ENCODE peak calls at places on chromosomes 6 and 20, in five cellular contexts. One of them, this sample, is unnamed. For H3K4me1, the result is how much of the 10 kb centered on the place peaks cover.

GRCh38 chr6:130473886-130474285 is 108.1 kb downstream of the TMEM200A start:
- DNase-seq in A549: no peak
- DNase-seq in prostate gland: no peak
- DNase-seq in transverse colon: no peak
- DNase-seq in right lobe of liver: no peak
- DNase-seq in this sample: no peak

GRCh38 chr6:36914227-36914794 is 28.6 kb downstream of the C6orf89 start:
- DNase-seq in A549: peak
- DNase-seq in prostate gland: peak
- DNase-seq in transverse colon: peak
- DNase-seq in right lobe of liver: peak
- DNase-seq in this sample: peak

GRCh38 chr20:22557403-22558276 is 26.7 kb downstream of the FOXA2 start:
- DNase-seq in A549: no peak
- DNase-seq in prostate gland: no peak
- DNase-seq in transverse colon: no peak
- DNase-seq in right lobe of liver: no peak
- DNase-seq in this sample: no peak

GRCh38 chr6:715709-716450 is 22.9 kb upstream of the EXOC2 start:
- DNase-seq in A549: no peak
- DNase-seq in prostate gland: no peak
- DNase-seq in transverse colon: no peak
- DNase-seq in right lobe of liver: no peak
- DNase-seq in this sample: no peak

GRCh38 chr6:159875194-159875593 is 15.6 kb upstream of the MAS1 start:
- DNase-seq in A549: no peak
- DNase-seq in prostate gland: no peak
- DNase-seq in transverse colon: no peak
- DNase-seq in right lobe of liver: no peak
- DNase-seq in this sample: no peak

GRCh38 chr6:45965007-45965406 is 50.7 kb downstream of the CLIC5 start:
- DNase-seq in A549: no peak
- DNase-seq in prostate gland: no peak
- DNase-seq in transverse colon: no peak
- DNase-seq in right lobe of liver: no peak
- DNase-seq in this sample: no peak

GRCh38 chr6:104460759-104461530 is 398.8 kb downstream of the HACE1 start:
- DNase-seq in A549: no peak
- DNase-seq in prostate gland: no peak
- DNase-seq in transverse colon: no peak
- DNase-seq in right lobe of liver: no peak
- DNase-seq in this sample: no peak

GRCh38 chr6:105015482-105015881 is 58.6 kb downstream of the LIN28B start:
- DNase-seq in A549: no peak
- DNase-seq in prostate gland: no peak
- DNase-seq in transverse colon: no peak
- DNase-seq in right lobe of liver: no peak
- DNase-seq in this sample: no peak

GRCh38 chr6:150229775-150230561 is 87.1 kb downstream of the PPP1R14C start:
- DNase-seq in A549: no peak
- DNase-seq in prostate gland: no peak
- DNase-seq in transverse colon: no peak
- DNase-seq in right lobe of liver: no peak
- DNase-seq in this sample: no peak

GRCh38 chr6:115750292-115750691 is 310.4 kb downstream of the FRK start:
- DNase-seq in A549: no peak
- DNase-seq in prostate gland: no peak
- DNase-seq in transverse colon: no peak
- DNase-seq in right lobe of liver: no peak
- DNase-seq in this sample: no peak

GRCh38 chr6:116395647-116396046 is 24.9 kb downstream of the DSE start:
- DNase-seq in A549: no peak
- DNase-seq in prostate gland: no peak
- DNase-seq in transverse colon: no peak
- DNase-seq in right lobe of liver: no peak
- DNase-seq in this sample: no peak

DNA sequence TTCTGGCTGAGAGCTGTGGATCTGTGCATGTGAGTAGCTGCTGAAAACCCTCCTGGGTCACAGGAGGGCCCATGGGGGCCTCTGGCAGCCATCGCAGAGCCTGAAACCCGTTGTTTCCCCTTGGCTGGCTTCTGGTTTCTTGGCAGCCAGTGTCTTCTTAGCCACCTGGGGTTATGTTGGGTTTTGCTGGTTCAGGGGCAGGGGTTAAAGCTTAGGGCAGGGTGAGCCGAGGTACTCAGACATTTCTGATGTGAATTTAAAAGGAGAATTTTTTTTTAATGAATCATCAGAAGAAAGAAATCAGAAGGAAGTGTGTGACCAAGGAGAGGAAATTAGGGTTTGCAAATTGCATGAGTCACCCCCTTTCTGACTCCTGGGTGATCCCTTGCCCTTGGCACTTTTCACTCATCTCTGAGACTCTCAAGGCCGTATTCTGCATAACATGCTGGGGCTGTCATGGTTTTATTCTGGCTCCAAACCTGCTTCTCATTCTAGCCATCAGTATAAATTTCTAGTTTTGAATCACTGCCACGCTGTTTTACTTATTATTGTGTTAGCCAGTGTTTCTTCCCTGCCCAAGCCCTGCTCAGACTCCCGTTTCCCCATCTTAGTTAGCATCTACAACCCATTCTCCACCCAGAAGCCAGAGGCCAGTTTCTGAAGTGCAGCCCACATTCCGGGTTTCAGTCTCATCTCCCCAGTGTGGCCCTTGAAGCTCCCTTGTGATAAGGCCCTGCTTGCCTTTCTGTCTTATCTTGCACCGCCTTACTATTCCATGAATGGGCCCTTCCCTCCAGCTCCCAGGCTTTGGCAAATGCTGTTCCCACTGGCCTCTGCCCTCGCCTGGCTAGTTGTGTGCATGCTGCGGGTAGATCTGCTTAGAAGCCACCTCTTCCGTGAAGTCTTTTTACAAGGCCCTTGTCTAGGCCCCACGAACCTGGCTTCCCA is 40.9 kb downstream of the TOX2 start:
- DNase-seq in A549: peak
- DNase-seq in prostate gland: no peak
- DNase-seq in transverse colon: no peak
- DNase-seq in right lobe of liver: no peak
- DNase-seq in this sample: no peak
- TF ChIP-seq POLR2A in A549: no peak
- TF ChIP-seq POLR2A in prostate gland: no peak
- TF ChIP-seq POLR2A in transverse colon: no peak
- TF ChIP-seq POLR2A in right lobe of liver: no peak
- TF ChIP-seq POLR2A in this sample: no peak

DNA sequence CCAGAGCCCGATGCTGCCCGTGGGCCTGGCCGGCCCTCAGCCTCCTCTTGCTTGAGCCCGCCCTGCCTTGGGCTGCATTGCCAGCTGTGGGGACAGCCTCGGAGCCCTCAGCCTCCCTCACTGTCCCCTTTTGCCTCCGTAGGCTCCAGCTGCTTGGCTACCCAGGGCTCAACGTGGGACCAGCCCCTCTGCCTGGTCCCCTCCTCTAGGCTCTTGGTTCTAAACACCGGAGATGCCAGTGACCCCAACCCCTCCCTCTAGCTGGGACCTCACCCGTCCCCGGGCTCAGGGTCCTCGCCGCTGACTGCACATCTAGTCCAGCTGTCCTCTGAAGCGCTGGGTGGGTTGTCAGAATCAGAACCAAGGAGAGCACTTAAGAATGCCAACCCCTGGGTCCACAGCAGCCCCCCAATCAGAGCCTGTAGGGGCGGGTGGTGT is 345.2 kb downstream of the ZFAND3 start:
- DNase-seq in A549: no peak
- DNase-seq in prostate gland: no peak
- DNase-seq in transverse colon: no peak
- DNase-seq in right lobe of liver: no peak
- DNase-seq in this sample: no peak
- H3K27ac ChIP-seq in A549: no peak
- H3K27ac ChIP-seq in prostate gland: no peak
- H3K27ac ChIP-seq in transverse colon: no peak
- H3K27ac ChIP-seq in right lobe of liver: peak
- H3K27ac ChIP-seq in this sample: no peak

DNA sequence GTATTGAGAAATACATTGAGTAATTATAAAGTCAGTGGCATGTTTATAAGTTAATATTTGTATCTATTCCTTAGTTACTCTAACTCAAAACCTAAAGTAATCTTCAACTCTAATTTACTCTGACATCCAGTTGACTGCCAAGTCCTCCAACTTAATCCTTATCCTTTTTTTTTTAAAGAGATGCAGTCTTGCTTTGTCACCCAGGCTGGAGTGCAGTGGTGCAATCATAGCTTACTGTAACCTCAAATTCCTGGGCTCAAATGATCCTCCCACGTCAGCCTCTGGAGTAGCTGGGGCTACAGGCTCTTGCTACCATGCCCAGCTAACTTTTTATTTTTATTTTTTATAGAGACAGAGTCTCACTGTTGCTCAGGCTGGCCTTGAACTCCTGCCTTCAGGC is 24.4 kb downstream of the PTPN1 start:
- DNase-seq in A549: no peak
- DNase-seq in prostate gland: no peak
- DNase-seq in transverse colon: no peak
- DNase-seq in right lobe of liver: no peak
- DNase-seq in this sample: no peak
- H3K4me1 ChIP-seq in A549: under half
- H3K4me1 ChIP-seq in prostate gland: under half
- H3K4me1 ChIP-seq in transverse colon: under half
- H3K4me1 ChIP-seq in right lobe of liver: under half
- H3K4me1 ChIP-seq in this sample: under half

GRCh38 chr20:45933231-45934045 is 1.0 kb upstream of the PCIF1 start:
- DNase-seq in A549: peak
- DNase-seq in prostate gland: peak
- DNase-seq in transverse colon: peak
- DNase-seq in right lobe of liver: peak
- DNase-seq in this sample: peak
- TF ChIP-seq POLR2A in A549: peak
- TF ChIP-seq POLR2A in prostate gland: no peak
- TF ChIP-seq POLR2A in transverse colon: no peak
- TF ChIP-seq POLR2A in right lobe of liver: peak
- TF ChIP-seq POLR2A in this sample: no peak

GRCh38 chr6:33373950-33374349 is 17.7 kb upstream of the KIFC1 start:
- DNase-seq in A549: no peak
- DNase-seq in prostate gland: no peak
- DNase-seq in transverse colon: no peak
- DNase-seq in right lobe of liver: no peak
- DNase-seq in this sample: no peak
- H3K27ac ChIP-seq in A549: no peak
- H3K27ac ChIP-seq in prostate gland: peak
- H3K27ac ChIP-seq in transverse colon: no peak
- H3K27ac ChIP-seq in right lobe of liver: no peak
- H3K27ac ChIP-seq in this sample: no peak

DNA sequence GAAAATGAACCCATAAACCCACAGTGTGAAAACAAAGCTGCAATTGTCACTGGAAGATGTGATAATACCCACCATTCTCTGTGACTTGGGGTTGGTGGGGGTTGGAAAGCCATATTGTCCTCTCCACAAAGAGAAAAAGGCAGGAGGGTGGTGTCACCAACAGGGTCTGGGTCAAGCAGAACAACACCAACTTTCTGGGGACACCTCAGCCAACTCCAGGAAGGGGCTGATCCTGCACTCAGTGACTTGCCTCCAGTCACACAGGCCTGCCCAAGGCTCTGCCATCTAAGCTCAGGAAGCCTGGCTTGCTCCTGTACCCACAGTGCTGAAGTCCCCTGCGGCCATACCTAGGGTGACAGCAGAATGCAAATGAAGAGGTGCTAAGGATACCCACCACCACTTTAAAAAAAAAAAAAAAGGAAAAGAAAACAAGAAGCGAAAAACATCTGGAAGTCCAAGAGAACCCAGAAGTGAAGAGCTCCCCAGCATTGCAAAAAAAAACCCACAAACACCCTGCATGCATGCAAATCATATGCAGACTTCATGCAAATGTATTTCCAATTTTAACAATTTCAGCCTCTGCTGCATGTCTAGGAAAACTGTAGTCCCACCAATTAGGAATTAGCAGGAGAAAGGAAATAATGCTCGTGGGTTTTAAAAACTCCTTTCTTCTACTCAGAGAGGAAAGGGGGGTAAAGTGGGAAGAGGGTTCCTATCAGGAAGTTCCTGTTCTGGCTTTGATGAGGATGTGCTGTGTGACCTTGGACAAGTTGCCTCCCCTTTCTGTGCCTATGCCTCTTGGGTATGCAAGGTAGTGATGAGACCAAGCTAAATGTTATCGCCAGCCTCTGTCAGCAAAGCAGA is 110.5 kb downstream of the PREX1 start:
- DNase-seq in A549: no peak
- DNase-seq in prostate gland: no peak
- DNase-seq in transverse colon: no peak
- DNase-seq in right lobe of liver: no peak
- DNase-seq in this sample: no peak
- H3K4me1 ChIP-seq in A549: under half
- H3K4me1 ChIP-seq in prostate gland: under half
- H3K4me1 ChIP-seq in transverse colon: under half
- H3K4me1 ChIP-seq in right lobe of liver: under half
- H3K4me1 ChIP-seq in this sample: under half

GRCh38 chr6:168053086-168053956 is 25.7 kb downstream of the FRMD1 start:
- DNase-seq in A549: no peak
- DNase-seq in prostate gland: no peak
- DNase-seq in transverse colon: no peak
- DNase-seq in right lobe of liver: no peak
- DNase-seq in this sample: no peak
- TF ChIP-seq POLR2A in A549: no peak
- TF ChIP-seq POLR2A in prostate gland: no peak
- TF ChIP-seq POLR2A in transverse colon: no peak
- TF ChIP-seq POLR2A in right lobe of liver: no peak
- TF ChIP-seq POLR2A in this sample: no peak

GRCh38 chr20:62943396-62943795 is 5.4 kb downstream of the GID8 start:
- DNase-seq in A549: no peak
- DNase-seq in prostate gland: no peak
- DNase-seq in transverse colon: no peak
- DNase-seq in right lobe of liver: no peak
- DNase-seq in this sample: no peak
- H3K27ac ChIP-seq in A549: no peak
- H3K27ac ChIP-seq in prostate gland: no peak
- H3K27ac ChIP-seq in transverse colon: no peak
- H3K27ac ChIP-seq in right lobe of liver: no peak
- H3K27ac ChIP-seq in this sample: no peak

GRCh38 chr6:168914070-168914469 is 339.6 kb downstream of the THBS2 start:
- DNase-seq in A549: no peak
- DNase-seq in prostate gland: no peak
- DNase-seq in transverse colon: no peak
- DNase-seq in right lobe of liver: no peak
- DNase-seq in this sample: no peak
- H3K4me1 ChIP-seq in A549: under half
- H3K4me1 ChIP-seq in prostate gland: under half
- H3K4me1 ChIP-seq in transverse colon: under half
- H3K4me1 ChIP-seq in right lobe of liver: under half
- H3K4me1 ChIP-seq in this sample: under half